ENCODE peak calls at places on chromosomes 3 and 15, in four cellular contexts. D is A549; L is naive thymus-derived CD4-positive, alpha-beta T cell; R is neuronal stem cell. W is an unnamed sample. For H3K9me3, the result is how much of the 10 kb centered on the place peaks cover.

GRCh38 chr3:27360113-27361078 is 8.8 kb downstream of the NEK10 start:
- DNase-seq in D (peak), L (no peak), R (no peak), W (no peak)

GRCh38 chr15:88029696-88030095 is 226.8 kb downstream of the NTRK3 start:
- DNase-seq in D (no peak), L (no peak), R (peak), W (no peak)

GRCh38 chr3:46759239-46760152 is 41.8 kb upstream of the PRSS50 start:
- DNase-seq in D (no peak), L (no peak), R (no peak), W (no peak)

GRCh38 chr3:180246688-180247195 is 210.0 kb upstream of the PEX5L start:
- DNase-seq in D (no peak), L (no peak), R (no peak), W (no peak)

GRCh38 chr3:113405180-113405579 is 36.1 kb downstream of the CFAP44 start:
- DNase-seq in D (no peak), L (no peak), R (no peak), W (no peak)

GRCh38 chr15:93333826-93334225 is 244.8 kb upstream of the RGMA start:
- DNase-seq in D (no peak), L (no peak), R (no peak), W (peak)

GRCh38 chr15:40790723-40791122 is 16.2 kb upstream of the ZFYVE19 start:
- DNase-seq in D (no peak), L (no peak), R (no peak), W (no peak)

GRCh38 chr3:109897734-109898133 is 560.4 kb upstream of the DPPA4 start:
- DNase-seq in D (no peak), L (no peak), R (no peak), W (no peak)

GRCh38 chr3:117524890-117525289 is 815.3 kb downstream of the TUSC7 start:
- DNase-seq in D (no peak), L (no peak), R (no peak), W (no peak)

GRCh38 chr3:12695112-12695511 is 31.2 kb upstream of the RAF1 start:
- DNase-seq in D (no peak), L (no peak), R (no peak), W (no peak)

GRCh38 chr3:93867425-93867824 is 106.3 kb downstream of the PROS1 start:
- DNase-seq in D (no peak), L (no peak), R (no peak), W (no peak)
- H3K9me3 ChIP-seq in D (under half), L (under half), R (under half), W (under half)

GRCh38 chr15:25065876-25066275 is 111.1 kb downstream of the SNRPN start:
- DNase-seq in D (no peak), L (no peak), R (no peak), W (no peak)
- H3K9me3 ChIP-seq in D (half or more), L (under half), R (half or more), W (half or more)

GRCh38 chr3:18531662-18532061 is 106.5 kb upstream of the SATB1 start:
- DNase-seq in D (no peak), L (no peak), R (no peak), W (no peak)

GRCh38 chr3:18527691-18528090 is 102.6 kb upstream of the SATB1 start:
- DNase-seq in D (no peak), L (no peak), R (no peak), W (no peak)
- H3K9me3 ChIP-seq in D (under half), L (under half), R (under half), W (under half)

GRCh38 chr3:48268381-48268935 is 27.6 kb downstream of the ZNF589 start:
- DNase-seq in D (no peak), L (peak), R (no peak), W (peak)

GRCh38 chr3:48267782-48268181 is 26.9 kb downstream of the ZNF589 start:
- DNase-seq in D (no peak), L (no peak), R (no peak), W (no peak)

GRCh38 chr3:48268936-48269551 is 28.1 kb downstream of the ZNF589 start:
- DNase-seq in D (no peak), L (peak), R (no peak), W (no peak)

GRCh38 chr3:48270306-48270705 is 29.4 kb downstream of the ZNF589 start:
- DNase-seq in D (no peak), L (no peak), R (no peak), W (no peak)

DNA sequence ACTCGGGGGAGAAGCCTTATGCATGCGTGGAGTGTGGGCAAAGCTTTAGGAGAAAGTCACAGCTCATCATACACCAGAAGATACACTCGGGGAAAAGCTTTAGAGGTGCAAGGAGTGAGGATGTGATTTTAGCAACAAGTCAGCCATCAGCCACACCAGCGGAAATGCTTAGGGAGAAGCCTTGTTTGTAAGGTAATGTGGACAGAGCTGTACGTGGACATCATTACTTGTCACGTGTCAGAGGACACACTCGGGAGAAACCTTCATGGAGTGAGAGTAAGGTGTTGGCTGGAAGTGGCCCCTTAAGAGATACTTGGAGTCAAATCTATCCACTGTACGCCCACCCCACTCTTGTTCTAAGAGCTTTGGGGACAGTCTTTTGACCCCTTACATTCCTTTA is 28.7 kb downstream of the ZNF589 start:
- DNase-seq in D (no peak), L (no peak), R (no peak), W (no peak)
- H3K9me3 ChIP-seq in D (under half), L (under half), R (under half), W (under half)

DNA sequence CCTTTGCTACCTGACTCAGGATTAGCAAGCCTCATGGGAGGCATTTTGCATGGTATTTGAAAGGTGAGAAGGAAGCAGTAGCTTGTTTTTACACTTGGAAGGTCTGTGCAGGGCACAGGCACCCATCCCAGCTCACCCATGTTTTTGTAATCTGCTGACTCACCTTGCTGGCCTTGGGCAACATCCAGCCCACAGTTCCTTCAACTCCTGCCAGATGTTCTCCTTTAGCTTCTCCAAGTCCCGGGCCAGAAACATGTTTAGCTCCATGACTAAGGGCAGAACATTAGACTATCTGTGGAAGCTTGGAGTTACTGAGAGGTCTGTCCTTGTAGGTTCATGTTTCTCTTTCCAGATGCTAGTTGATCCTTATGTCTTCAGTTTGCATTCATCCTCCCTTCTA is 12.4 kb upstream of the ZNF770 start:
- DNase-seq in D (peak), L (no peak), R (no peak), W (no peak)
- H3K9me3 ChIP-seq in D (under half), L (under half), R (under half), W (under half)

DNA sequence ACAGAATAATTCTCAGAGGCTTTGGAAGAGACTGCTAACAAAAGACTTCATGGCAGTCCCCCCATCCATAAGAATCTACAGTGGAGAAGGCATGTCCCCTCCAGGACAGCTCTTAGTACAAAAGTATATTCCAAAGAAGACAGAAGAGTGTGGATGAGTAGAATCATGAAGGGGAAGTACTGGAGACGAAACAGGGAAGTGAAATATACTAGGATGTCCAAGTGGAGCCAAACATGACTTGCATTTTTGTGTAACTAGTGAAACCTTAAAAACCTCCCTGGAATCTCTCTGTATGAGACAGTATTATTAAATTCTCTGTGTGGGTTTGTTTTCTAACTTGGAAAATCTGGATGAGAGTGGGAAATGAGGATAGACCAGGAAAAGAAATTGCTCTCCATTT is 312.4 kb downstream of the RSL24D1 start:
- DNase-seq in D (no peak), L (no peak), R (no peak), W (no peak)
- H3K9me3 ChIP-seq in D (under half), L (under half), R (under half), W (under half)

W was measured in A673.